ENCODE peak calls at places on chromosomes 5 and 9, in ten cellular contexts. One of them, this sample, is unnamed.

GRCh38 chr5:95760291-95761191 is 29.4 kb downstream of the RHOBTB3 start:
- DNase-seq in NCI-H524: no peak
- DNase-seq in stimulated activated CD8-positive, alpha-beta memory T cell treated with anti-CD3 and anti-CD28 coated beads, Interleukin-12 subunit alpha, Interleukin-12 subunit beta, amount 100 ng/mL, for 4 hours: no peak
- DNase-seq in stomach: no peak
- DNase-seq in fibroblast of mammary gland: peak
- DNase-seq in AG04450: peak
- DNase-seq in NCI-H2029 treated with DMSO at 0.1 percent for 48 hours: peak
- DNase-seq in transverse colon: no peak
- DNase-seq in kidney tubule cell: peak
- DNase-seq in Right ventricle myocardium inferior: no peak
- DNase-seq in this sample: no peak

GRCh38 chr5:59698207-59698606 is 195.3 kb downstream of the PDE4D start:
- DNase-seq in NCI-H524: no peak
- DNase-seq in stimulated activated CD8-positive, alpha-beta memory T cell treated with anti-CD3 and anti-CD28 coated beads, Interleukin-12 subunit alpha, Interleukin-12 subunit beta, amount 100 ng/mL, for 4 hours: no peak
- DNase-seq in stomach: no peak
- DNase-seq in fibroblast of mammary gland: peak
- DNase-seq in AG04450: no peak
- DNase-seq in NCI-H2029 treated with DMSO at 0.1 percent for 48 hours: no peak
- DNase-seq in transverse colon: no peak
- DNase-seq in kidney tubule cell: no peak
- DNase-seq in Right ventricle myocardium inferior: no peak
- DNase-seq in this sample: no peak

GRCh38 chr5:78755822-78756429 is 107.4 kb upstream of the LHFPL2 start:
- DNase-seq in NCI-H524: peak
- DNase-seq in stimulated activated CD8-positive, alpha-beta memory T cell treated with anti-CD3 and anti-CD28 coated beads, Interleukin-12 subunit alpha, Interleukin-12 subunit beta, amount 100 ng/mL, for 4 hours: no peak
- DNase-seq in stomach: no peak
- DNase-seq in fibroblast of mammary gland: peak
- DNase-seq in AG04450: no peak
- DNase-seq in NCI-H2029 treated with DMSO at 0.1 percent for 48 hours: no peak
- DNase-seq in transverse colon: no peak
- DNase-seq in kidney tubule cell: no peak
- DNase-seq in Right ventricle myocardium inferior: no peak
- DNase-seq in this sample: no peak

GRCh38 chr5:66932446-66932845 is 264.2 kb downstream of the CD180 start:
- DNase-seq in NCI-H524: no peak
- DNase-seq in stimulated activated CD8-positive, alpha-beta memory T cell treated with anti-CD3 and anti-CD28 coated beads, Interleukin-12 subunit alpha, Interleukin-12 subunit beta, amount 100 ng/mL, for 4 hours: no peak
- DNase-seq in stomach: no peak
- DNase-seq in fibroblast of mammary gland: peak
- DNase-seq in AG04450: no peak
- DNase-seq in NCI-H2029 treated with DMSO at 0.1 percent for 48 hours: no peak
- DNase-seq in transverse colon: no peak
- DNase-seq in kidney tubule cell: peak
- DNase-seq in Right ventricle myocardium inferior: no peak
- DNase-seq in this sample: no peak

GRCh38 chr9:105219291-105219805 is 25.1 kb upstream of the SLC44A1 start:
- DNase-seq in NCI-H524: no peak
- DNase-seq in stimulated activated CD8-positive, alpha-beta memory T cell treated with anti-CD3 and anti-CD28 coated beads, Interleukin-12 subunit alpha, Interleukin-12 subunit beta, amount 100 ng/mL, for 4 hours: no peak
- DNase-seq in stomach: no peak
- DNase-seq in fibroblast of mammary gland: peak
- DNase-seq in AG04450: no peak
- DNase-seq in NCI-H2029 treated with DMSO at 0.1 percent for 48 hours: no peak
- DNase-seq in transverse colon: no peak
- DNase-seq in kidney tubule cell: no peak
- DNase-seq in Right ventricle myocardium inferior: no peak
- DNase-seq in this sample: no peak

GRCh38 chr5:9343146-9343850 is 202.6 kb downstream of the SEMA5A start:
- DNase-seq in NCI-H524: no peak
- DNase-seq in stimulated activated CD8-positive, alpha-beta memory T cell treated with anti-CD3 and anti-CD28 coated beads, Interleukin-12 subunit alpha, Interleukin-12 subunit beta, amount 100 ng/mL, for 4 hours: no peak
- DNase-seq in stomach: no peak
- DNase-seq in fibroblast of mammary gland: no peak
- DNase-seq in AG04450: no peak
- DNase-seq in NCI-H2029 treated with DMSO at 0.1 percent for 48 hours: no peak
- DNase-seq in transverse colon: no peak
- DNase-seq in kidney tubule cell: peak
- DNase-seq in Right ventricle myocardium inferior: no peak
- DNase-seq in this sample: no peak

GRCh38 chr5:171336486-171337206 is 27.6 kb downstream of the TLX3 start:
- DNase-seq in NCI-H524: peak
- DNase-seq in stimulated activated CD8-positive, alpha-beta memory T cell treated with anti-CD3 and anti-CD28 coated beads, Interleukin-12 subunit alpha, Interleukin-12 subunit beta, amount 100 ng/mL, for 4 hours: no peak
- DNase-seq in stomach: peak
- DNase-seq in fibroblast of mammary gland: peak
- DNase-seq in AG04450: peak
- DNase-seq in NCI-H2029 treated with DMSO at 0.1 percent for 48 hours: peak
- DNase-seq in transverse colon: peak
- DNase-seq in kidney tubule cell: peak
- DNase-seq in Right ventricle myocardium inferior: no peak
- DNase-seq in this sample: peak

GRCh38 chr5:60514152-60514551 is 185.8 kb downstream of the DEPDC1B start:
- DNase-seq in NCI-H524: no peak
- DNase-seq in stimulated activated CD8-positive, alpha-beta memory T cell treated with anti-CD3 and anti-CD28 coated beads, Interleukin-12 subunit alpha, Interleukin-12 subunit beta, amount 100 ng/mL, for 4 hours: no peak
- DNase-seq in stomach: no peak
- DNase-seq in fibroblast of mammary gland: no peak
- DNase-seq in AG04450: no peak
- DNase-seq in NCI-H2029 treated with DMSO at 0.1 percent for 48 hours: no peak
- DNase-seq in transverse colon: no peak
- DNase-seq in kidney tubule cell: no peak
- DNase-seq in Right ventricle myocardium inferior: no peak
- DNase-seq in this sample: no peak

GRCh38 chr9:108041551-108041950 is 552.0 kb upstream of the KLF4 start:
- DNase-seq in NCI-H524: no peak
- DNase-seq in stimulated activated CD8-positive, alpha-beta memory T cell treated with anti-CD3 and anti-CD28 coated beads, Interleukin-12 subunit alpha, Interleukin-12 subunit beta, amount 100 ng/mL, for 4 hours: no peak
- DNase-seq in stomach: no peak
- DNase-seq in fibroblast of mammary gland: peak
- DNase-seq in AG04450: no peak
- DNase-seq in NCI-H2029 treated with DMSO at 0.1 percent for 48 hours: no peak
- DNase-seq in transverse colon: no peak
- DNase-seq in kidney tubule cell: peak
- DNase-seq in Right ventricle myocardium inferior: no peak
- DNase-seq in this sample: no peak

GRCh38 chr5:151469992-151470391 is 22.6 kb downstream of the SLC36A1 start:
- DNase-seq in NCI-H524: no peak
- DNase-seq in stimulated activated CD8-positive, alpha-beta memory T cell treated with anti-CD3 and anti-CD28 coated beads, Interleukin-12 subunit alpha, Interleukin-12 subunit beta, amount 100 ng/mL, for 4 hours: no peak
- DNase-seq in stomach: no peak
- DNase-seq in fibroblast of mammary gland: no peak
- DNase-seq in AG04450: no peak
- DNase-seq in NCI-H2029 treated with DMSO at 0.1 percent for 48 hours: peak
- DNase-seq in transverse colon: no peak
- DNase-seq in kidney tubule cell: no peak
- DNase-seq in Right ventricle myocardium inferior: no peak
- DNase-seq in this sample: no peak

GRCh38 chr9:127557466-127557869 is 54.6 kb upstream of the STXBP1 start:
- DNase-seq in NCI-H524: no peak
- DNase-seq in stimulated activated CD8-positive, alpha-beta memory T cell treated with anti-CD3 and anti-CD28 coated beads, Interleukin-12 subunit alpha, Interleukin-12 subunit beta, amount 100 ng/mL, for 4 hours: no peak
- DNase-seq in stomach: no peak
- DNase-seq in fibroblast of mammary gland: peak
- DNase-seq in AG04450: no peak
- DNase-seq in NCI-H2029 treated with DMSO at 0.1 percent for 48 hours: no peak
- DNase-seq in transverse colon: no peak
- DNase-seq in kidney tubule cell: peak
- DNase-seq in Right ventricle myocardium inferior: peak
- DNase-seq in this sample: peak

GRCh38 chr9:94859891-94860290 is 133.4 kb downstream of the AOPEP start:
- DNase-seq in NCI-H524: no peak
- DNase-seq in stimulated activated CD8-positive, alpha-beta memory T cell treated with anti-CD3 and anti-CD28 coated beads, Interleukin-12 subunit alpha, Interleukin-12 subunit beta, amount 100 ng/mL, for 4 hours: no peak
- DNase-seq in stomach: no peak
- DNase-seq in fibroblast of mammary gland: no peak
- DNase-seq in AG04450: no peak
- DNase-seq in NCI-H2029 treated with DMSO at 0.1 percent for 48 hours: no peak
- DNase-seq in transverse colon: no peak
- DNase-seq in kidney tubule cell: no peak
- DNase-seq in Right ventricle myocardium inferior: no peak
- DNase-seq in this sample: no peak

GRCh38 chr5:128541385-128541784 is 3.3 kb upstream of the FBN2 start:
- DNase-seq in NCI-H524: no peak
- DNase-seq in stimulated activated CD8-positive, alpha-beta memory T cell treated with anti-CD3 and anti-CD28 coated beads, Interleukin-12 subunit alpha, Interleukin-12 subunit beta, amount 100 ng/mL, for 4 hours: no peak
- DNase-seq in stomach: no peak
- DNase-seq in fibroblast of mammary gland: no peak
- DNase-seq in AG04450: no peak
- DNase-seq in NCI-H2029 treated with DMSO at 0.1 percent for 48 hours: no peak
- DNase-seq in transverse colon: no peak
- DNase-seq in kidney tubule cell: no peak
- DNase-seq in Right ventricle myocardium inferior: no peak
- DNase-seq in this sample: no peak

GRCh38 chr9:89902450-89902849 is 297.6 kb downstream of the GADD45G start:
- DNase-seq in NCI-H524: no peak
- DNase-seq in stimulated activated CD8-positive, alpha-beta memory T cell treated with anti-CD3 and anti-CD28 coated beads, Interleukin-12 subunit alpha, Interleukin-12 subunit beta, amount 100 ng/mL, for 4 hours: no peak
- DNase-seq in stomach: no peak
- DNase-seq in fibroblast of mammary gland: peak
- DNase-seq in AG04450: no peak
- DNase-seq in NCI-H2029 treated with DMSO at 0.1 percent for 48 hours: no peak
- DNase-seq in transverse colon: no peak
- DNase-seq in kidney tubule cell: no peak
- DNase-seq in Right ventricle myocardium inferior: no peak
- DNase-seq in this sample: no peak

GRCh38 chr5:176473335-176474006 is 25.3 kb downstream of the FAF2 start:
- DNase-seq in NCI-H524: no peak
- DNase-seq in stimulated activated CD8-positive, alpha-beta memory T cell treated with anti-CD3 and anti-CD28 coated beads, Interleukin-12 subunit alpha, Interleukin-12 subunit beta, amount 100 ng/mL, for 4 hours: no peak
- DNase-seq in stomach: no peak
- DNase-seq in fibroblast of mammary gland: no peak
- DNase-seq in AG04450: peak
- DNase-seq in NCI-H2029 treated with DMSO at 0.1 percent for 48 hours: no peak
- DNase-seq in transverse colon: no peak
- DNase-seq in kidney tubule cell: no peak
- DNase-seq in Right ventricle myocardium inferior: no peak
- DNase-seq in this sample: no peak

GRCh38 chr5:170408189-170408588 is 19.0 kb upstream of the KCNMB1 start:
- DNase-seq in NCI-H524: peak
- DNase-seq in stimulated activated CD8-positive, alpha-beta memory T cell treated with anti-CD3 and anti-CD28 coated beads, Interleukin-12 subunit alpha, Interleukin-12 subunit beta, amount 100 ng/mL, for 4 hours: no peak
- DNase-seq in stomach: no peak
- DNase-seq in fibroblast of mammary gland: peak
- DNase-seq in AG04450: no peak
- DNase-seq in NCI-H2029 treated with DMSO at 0.1 percent for 48 hours: no peak
- DNase-seq in transverse colon: no peak
- DNase-seq in kidney tubule cell: no peak
- DNase-seq in Right ventricle myocardium inferior: no peak
- DNase-seq in this sample: no peak

GRCh38 chr5:151619812-151620462 is 28.8 kb upstream of the FAT2 start:
- DNase-seq in NCI-H524: no peak
- DNase-seq in stimulated activated CD8-positive, alpha-beta memory T cell treated with anti-CD3 and anti-CD28 coated beads, Interleukin-12 subunit alpha, Interleukin-12 subunit beta, amount 100 ng/mL, for 4 hours: no peak
- DNase-seq in stomach: no peak
- DNase-seq in fibroblast of mammary gland: no peak
- DNase-seq in AG04450: no peak
- DNase-seq in NCI-H2029 treated with DMSO at 0.1 percent for 48 hours: no peak
- DNase-seq in transverse colon: no peak
- DNase-seq in kidney tubule cell: no peak
- DNase-seq in Right ventricle myocardium inferior: no peak
- DNase-seq in this sample: no peak

GRCh38 chr5:54990751-54991349 is 5.5 kb upstream of the ESM1 start:
- DNase-seq in NCI-H524: no peak
- DNase-seq in stimulated activated CD8-positive, alpha-beta memory T cell treated with anti-CD3 and anti-CD28 coated beads, Interleukin-12 subunit alpha, Interleukin-12 subunit beta, amount 100 ng/mL, for 4 hours: no peak
- DNase-seq in stomach: no peak
- DNase-seq in fibroblast of mammary gland: peak
- DNase-seq in AG04450: peak
- DNase-seq in NCI-H2029 treated with DMSO at 0.1 percent for 48 hours: no peak
- DNase-seq in transverse colon: no peak
- DNase-seq in kidney tubule cell: peak
- DNase-seq in Right ventricle myocardium inferior: no peak
- DNase-seq in this sample: no peak

GRCh38 chr5:93079046-93079445 is 502.0 kb downstream of the NR2F1-AS1 start:
- DNase-seq in NCI-H524: no peak
- DNase-seq in stimulated activated CD8-positive, alpha-beta memory T cell treated with anti-CD3 and anti-CD28 coated beads, Interleukin-12 subunit alpha, Interleukin-12 subunit beta, amount 100 ng/mL, for 4 hours: no peak
- DNase-seq in stomach: no peak
- DNase-seq in fibroblast of mammary gland: no peak
- DNase-seq in AG04450: no peak
- DNase-seq in NCI-H2029 treated with DMSO at 0.1 percent for 48 hours: no peak
- DNase-seq in transverse colon: no peak
- DNase-seq in kidney tubule cell: no peak
- DNase-seq in Right ventricle myocardium inferior: no peak
- DNase-seq in this sample: no peak

GRCh38 chr5:2741946-2742345 is 9.5 kb downstream of the IRX2 start:
- DNase-seq in NCI-H524: no peak
- DNase-seq in stimulated activated CD8-positive, alpha-beta memory T cell treated with anti-CD3 and anti-CD28 coated beads, Interleukin-12 subunit alpha, Interleukin-12 subunit beta, amount 100 ng/mL, for 4 hours: no peak
- DNase-seq in stomach: no peak
- DNase-seq in fibroblast of mammary gland: no peak
- DNase-seq in AG04450: no peak
- DNase-seq in NCI-H2029 treated with DMSO at 0.1 percent for 48 hours: peak
- DNase-seq in transverse colon: no peak
- DNase-seq in kidney tubule cell: no peak
- DNase-seq in Right ventricle myocardium inferior: no peak
- DNase-seq in this sample: no peak

GRCh38 chr9:87578625-87579024 is 81.0 kb downstream of the DAPK1 start:
- DNase-seq in NCI-H524: peak
- DNase-seq in stimulated activated CD8-positive, alpha-beta memory T cell treated with anti-CD3 and anti-CD28 coated beads, Interleukin-12 subunit alpha, Interleukin-12 subunit beta, amount 100 ng/mL, for 4 hours: no peak
- DNase-seq in stomach: no peak
- DNase-seq in fibroblast of mammary gland: no peak
- DNase-seq in AG04450: no peak
- DNase-seq in NCI-H2029 treated with DMSO at 0.1 percent for 48 hours: no peak
- DNase-seq in transverse colon: no peak
- DNase-seq in kidney tubule cell: no peak
- DNase-seq in Right ventricle myocardium inferior: no peak
- DNase-seq in this sample: no peak

GRCh38 chr9:130692365-130692764 is 1.2 kb upstream of the EXOSC2 start:
- DNase-seq in NCI-H524: no peak
- DNase-seq in stimulated activated CD8-positive, alpha-beta memory T cell treated with anti-CD3 and anti-CD28 coated beads, Interleukin-12 subunit alpha, Interleukin-12 subunit beta, amount 100 ng/mL, for 4 hours: no peak
- DNase-seq in stomach: no peak
- DNase-seq in fibroblast of mammary gland: peak
- DNase-seq in AG04450: no peak
- DNase-seq in NCI-H2029 treated with DMSO at 0.1 percent for 48 hours: no peak
- DNase-seq in transverse colon: no peak
- DNase-seq in kidney tubule cell: no peak
- DNase-seq in Right ventricle myocardium inferior: no peak
- DNase-seq in this sample: peak

GRCh38 chr5:132466453-132467291 is 23.9 kb downstream of the IRF1 start:
- DNase-seq in NCI-H524: no peak
- DNase-seq in stimulated activated CD8-positive, alpha-beta memory T cell treated with anti-CD3 and anti-CD28 coated beads, Interleukin-12 subunit alpha, Interleukin-12 subunit beta, amount 100 ng/mL, for 4 hours: no peak
- DNase-seq in stomach: peak
- DNase-seq in fibroblast of mammary gland: peak
- DNase-seq in AG04450: no peak
- DNase-seq in NCI-H2029 treated with DMSO at 0.1 percent for 48 hours: no peak
- DNase-seq in transverse colon: peak
- DNase-seq in kidney tubule cell: no peak
- DNase-seq in Right ventricle myocardium inferior: peak
- DNase-seq in this sample: peak

GRCh38 chr5:156947933-156948332 is 15.1 kb downstream of the TIMD4 start:
- DNase-seq in NCI-H524: no peak
- DNase-seq in stimulated activated CD8-positive, alpha-beta memory T cell treated with anti-CD3 and anti-CD28 coated beads, Interleukin-12 subunit alpha, Interleukin-12 subunit beta, amount 100 ng/mL, for 4 hours: no peak
- DNase-seq in stomach: no peak
- DNase-seq in fibroblast of mammary gland: no peak
- DNase-seq in AG04450: no peak
- DNase-seq in NCI-H2029 treated with DMSO at 0.1 percent for 48 hours: no peak
- DNase-seq in transverse colon: no peak
- DNase-seq in kidney tubule cell: no peak
- DNase-seq in Right ventricle myocardium inferior: no peak
- DNase-seq in this sample: no peak

GRCh38 chr5:59066367-59067163 is 483.7 kb downstream of the RAB3C start:
- DNase-seq in NCI-H524: no peak
- DNase-seq in stimulated activated CD8-positive, alpha-beta memory T cell treated with anti-CD3 and anti-CD28 coated beads, Interleukin-12 subunit alpha, Interleukin-12 subunit beta, amount 100 ng/mL, for 4 hours: no peak
- DNase-seq in stomach: no peak
- DNase-seq in fibroblast of mammary gland: peak
- DNase-seq in AG04450: no peak
- DNase-seq in NCI-H2029 treated with DMSO at 0.1 percent for 48 hours: no peak
- DNase-seq in transverse colon: no peak
- DNase-seq in kidney tubule cell: peak
- DNase-seq in Right ventricle myocardium inferior: no peak
- DNase-seq in this sample: no peak

GRCh38 chr9:5425006-5425628 is 12.6 kb downstream of the PLGRKT start:
- DNase-seq in NCI-H524: peak
- DNase-seq in stimulated activated CD8-positive, alpha-beta memory T cell treated with anti-CD3 and anti-CD28 coated beads, Interleukin-12 subunit alpha, Interleukin-12 subunit beta, amount 100 ng/mL, for 4 hours: no peak
- DNase-seq in stomach: no peak
- DNase-seq in fibroblast of mammary gland: peak
- DNase-seq in AG04450: no peak
- DNase-seq in NCI-H2029 treated with DMSO at 0.1 percent for 48 hours: no peak
- DNase-seq in transverse colon: no peak
- DNase-seq in kidney tubule cell: peak
- DNase-seq in Right ventricle myocardium inferior: no peak
- DNase-seq in this sample: no peak

GRCh38 chr9:105355810-105356209 is 92.0 kb upstream of the FSD1L start:
- DNase-seq in NCI-H524: no peak
- DNase-seq in stimulated activated CD8-positive, alpha-beta memory T cell treated with anti-CD3 and anti-CD28 coated beads, Interleukin-12 subunit alpha, Interleukin-12 subunit beta, amount 100 ng/mL, for 4 hours: no peak
- DNase-seq in stomach: no peak
- DNase-seq in fibroblast of mammary gland: peak
- DNase-seq in AG04450: no peak
- DNase-seq in NCI-H2029 treated with DMSO at 0.1 percent for 48 hours: no peak
- DNase-seq in transverse colon: peak
- DNase-seq in kidney tubule cell: peak
- DNase-seq in Right ventricle myocardium inferior: no peak
- DNase-seq in this sample: no peak

GRCh38 chr5:56323505-56323904 is 90.4 kb upstream of the ANKRD55 start:
- DNase-seq in NCI-H524: no peak
- DNase-seq in stimulated activated CD8-positive, alpha-beta memory T cell treated with anti-CD3 and anti-CD28 coated beads, Interleukin-12 subunit alpha, Interleukin-12 subunit beta, amount 100 ng/mL, for 4 hours: no peak
- DNase-seq in stomach: no peak
- DNase-seq in fibroblast of mammary gland: peak
- DNase-seq in AG04450: peak
- DNase-seq in NCI-H2029 treated with DMSO at 0.1 percent for 48 hours: no peak
- DNase-seq in transverse colon: no peak
- DNase-seq in kidney tubule cell: peak
- DNase-seq in Right ventricle myocardium inferior: no peak
- DNase-seq in this sample: no peak